ENCODE peak calls at places on chromosomes 2 and 18, in ten cellular contexts. H is fibroblast of lung, M is mesenchymal stem cell, X is IMR-90, A is neuronal stem cell, Q is OCI-LY7, K is SK-N-SH, Z is endothelial cell of umbilical vein, D is GM23338, C is PC-3. G is an unnamed sample.

GRCh38 chr2:29526587-29527586 is 394.5 kb downstream of the ALK start:
- DNase-seq in H (no peak), M (no peak), X (no peak), A (no peak), Q (no peak), K (peak), Z (no peak), D (no peak), C (no peak), G (no peak)

GRCh38 chr2:96470636-96471035 is 34.5 kb downstream of the NEURL3 start:
- DNase-seq in H (peak), M (peak), X (peak), A (peak), Q (no peak), K (peak), Z (peak), D (peak), C (no peak), G (peak)

GRCh38 chr2:222568866-222569265 is 87.0 kb downstream of the FARSB start:
- DNase-seq in H (peak), M (no peak), X (peak), A (no peak), Q (no peak), K (no peak), Z (no peak), D (peak), C (peak), G (no peak)

GRCh38 chr2:107525420-107525819 is 301.3 kb upstream of the RGPD4 start:
- DNase-seq in H (peak), M (no peak), X (peak), A (no peak), Q (no peak), K (no peak), Z (no peak), D (no peak), C (peak), G (no peak)

GRCh38 chr2:30362468-30363081 is 84.5 kb upstream of the LCLAT1 start:
- DNase-seq in H (peak), M (no peak), X (peak), A (no peak), Q (no peak), K (no peak), Z (no peak), D (no peak), C (peak), G (no peak)

GRCh38 chr2:61460168-61460567 is 10.7 kb downstream of the USP34 start:
- DNase-seq in H (peak), M (peak), X (peak), A (no peak), Q (no peak), K (no peak), Z (peak), D (no peak), C (peak), G (no peak)

GRCh38 chr2:114068438-114068837 is 178.5 kb downstream of the ACTR3 start:
- DNase-seq in H (no peak), M (no peak), X (peak), A (peak), Q (no peak), K (no peak), Z (no peak), D (peak), C (no peak), G (peak)

GRCh38 chr2:168490015-168490874 is 34.2 kb downstream of the CERS6 start:
- DNase-seq in H (peak), M (peak), X (peak), A (no peak), Q (peak), K (no peak), Z (peak), D (peak), C (no peak), G (no peak)

GRCh38 chr2:9738718-9739496 is 104.4 kb upstream of the TAF1B start:
- DNase-seq in H (no peak), M (no peak), X (no peak), A (no peak), Q (no peak), K (no peak), Z (no peak), D (no peak), C (no peak), G (no peak)

GRCh38 chr2:42138163-42139016 is 30.8 kb upstream of the EML4 start:
- DNase-seq in H (peak), M (peak), X (peak), A (no peak), Q (no peak), K (no peak), Z (peak), D (no peak), C (peak), G (no peak)

GRCh38 chr18:65990944-65991708 is 240.3 kb downstream of the CDH7 start:
- DNase-seq in H (no peak), M (no peak), X (no peak), A (no peak), Q (no peak), K (no peak), Z (no peak), D (no peak), C (peak), G (no peak)

GRCh38 chr18:34399892-34400291 is 175.2 kb upstream of the NOL4 start:
- DNase-seq in H (no peak), M (no peak), X (no peak), A (no peak), Q (no peak), K (no peak), Z (no peak), D (no peak), C (no peak), G (no peak)

GRCh38 chr2:136116111-136116812 is 1.7 kb downstream of the CXCR4 start:
- DNase-seq in H (no peak), M (no peak), X (no peak), A (peak), Q (peak), K (no peak), Z (no peak), D (peak), C (peak), G (no peak)

GRCh38 chr2:101114815-101115214 is 36.4 kb downstream of the TBC1D8 start:
- DNase-seq in H (no peak), M (no peak), X (no peak), A (no peak), Q (no peak), K (no peak), Z (no peak), D (no peak), C (no peak), G (no peak)

GRCh38 chr2:121241466-121241865 is 43.5 kb downstream of the TFCP2L1 start:
- DNase-seq in H (no peak), M (no peak), X (no peak), A (no peak), Q (no peak), K (no peak), Z (no peak), D (no peak), C (no peak), G (no peak)

GRCh38 chr2:234797566-234798250 is 154.1 kb upstream of the SH3BP4 start:
- DNase-seq in H (no peak), M (no peak), X (no peak), A (no peak), Q (peak), K (no peak), Z (no peak), D (no peak), C (no peak), G (no peak)

GRCh38 chr2:1789610-1790009 is 45.3 kb upstream of the PXDN start:
- DNase-seq in H (no peak), M (no peak), X (no peak), A (no peak), Q (no peak), K (no peak), Z (no peak), D (peak), C (no peak), G (no peak)

GRCh38 chr2:67436221-67436620 is 39.1 kb downstream of the ETAA1 start:
- DNase-seq in H (no peak), M (peak), X (no peak), A (no peak), Q (no peak), K (no peak), Z (no peak), D (no peak), C (no peak), G (no peak)

GRCh38 chr2:67437132-67437531 is 40.0 kb downstream of the ETAA1 start:
- DNase-seq in H (no peak), M (peak), X (peak), A (no peak), Q (no peak), K (no peak), Z (no peak), D (peak), C (peak), G (no peak)
- H3K4me2 ChIP-seq in H (no peak), M (no peak), X (no peak), A (no peak), Q (no peak), K (no peak), Z (no peak), D (no peak), C (peak), G (no peak)

GRCh38 chr2:62558743-62559142 is 52.7 kb upstream of the TMEM17 start:
- DNase-seq in H (no peak), M (no peak), X (no peak), A (no peak), Q (no peak), K (no peak), Z (no peak), D (no peak), C (no peak), G (no peak)
- H2AFZ ChIP-seq in H (no peak), M (no peak), X (no peak), A (no peak), Q (no peak), K (no peak), Z (no peak), D (no peak), C (no peak), G (no peak)

GRCh38 chr18:26479065-26479685 is 69.2 kb downstream of the KCTD1 start:
- DNase-seq in H (no peak), M (no peak), X (no peak), A (no peak), Q (no peak), K (no peak), Z (no peak), D (peak), C (no peak), G (peak)
- H3K4me2 ChIP-seq in H (no peak), M (no peak), X (no peak), A (peak), Q (no peak), K (no peak), Z (no peak), D (peak), C (peak), G (peak)

GRCh38 chr2:54422072-54422581 is 34.0 kb upstream of the SPTBN1 start:
- DNase-seq in H (no peak), M (no peak), X (no peak), A (no peak), Q (peak), K (no peak), Z (no peak), D (no peak), C (no peak), G (no peak)
- H2AFZ ChIP-seq in H (no peak), M (no peak), X (no peak), A (no peak), Q (no peak), K (peak), Z (no peak), D (no peak), C (no peak), G (no peak)

G was measured in H9.